ENCODE peak calls at places on chromosomes 4 and X, in eight cellular contexts. B, H, W, T, U, J, M and P are unnamed samples.

GRCh38 chr4:136357556-136357955 is 1174.7 kb downstream of the PCDH18 start:
- DNase-seq in M (no peak), J (no peak), H (no peak), U (no peak), W (no peak), B (no peak), T (no peak), P (no peak)

GRCh38 chr4:150769235-150769634 is 187.3 kb downstream of the MAB21L2 start:
- DNase-seq in T (no peak), U (peak; percentile 32), J (peak; percentile 65), M (peak; percentile 71), B (no peak), W (peak; percentile 77), H (no peak), P (no peak)

GRCh38 chr4:7733201-7733600 is 206.5 kb downstream of the AFAP1 start:
- DNase-seq in H (no peak), U (no peak), T (no peak), B (no peak), J (no peak), W (no peak), M (no peak), P (no peak)

GRCh38 chr4:21964762-21965319 is 16.3 kb upstream of the KCNIP4 start:
- DNase-seq in M (no peak), B (no peak), U (no peak), H (no peak), W (no peak), J (no peak), T (no peak), P (no peak)

GRCh38 chrX:108732630-108733321 is 3.6 kb downstream of the IRS4 start:
- DNase-seq in M (no peak), T (no peak), J (no peak), B (no peak), H (no peak), W (no peak), U (no peak), P (no peak)

GRCh38 chr4:88411491-88412101 is 32.9 kb downstream of the HERC6 start:
- DNase-seq in H (no peak), J (no peak), W (no peak), T (no peak), M (no peak), B (no peak), U (no peak), P (no peak)

GRCh38 chr4:105765690-105766407 is 57.3 kb downstream of the GSTCD start:
- DNase-seq in U (no peak), H (no peak), M (peak; percentile 85), J (peak; percentile 90), W (peak; percentile 83), B (no peak), T (no peak), P (no peak)

GRCh38 chr4:8240211-8241041 is 29.1 kb upstream of the HTRA3 start:
- DNase-seq in U (no peak), B (no peak), T (no peak), W (no peak), H (no peak), J (no peak), M (no peak), P (no peak)

DNA sequence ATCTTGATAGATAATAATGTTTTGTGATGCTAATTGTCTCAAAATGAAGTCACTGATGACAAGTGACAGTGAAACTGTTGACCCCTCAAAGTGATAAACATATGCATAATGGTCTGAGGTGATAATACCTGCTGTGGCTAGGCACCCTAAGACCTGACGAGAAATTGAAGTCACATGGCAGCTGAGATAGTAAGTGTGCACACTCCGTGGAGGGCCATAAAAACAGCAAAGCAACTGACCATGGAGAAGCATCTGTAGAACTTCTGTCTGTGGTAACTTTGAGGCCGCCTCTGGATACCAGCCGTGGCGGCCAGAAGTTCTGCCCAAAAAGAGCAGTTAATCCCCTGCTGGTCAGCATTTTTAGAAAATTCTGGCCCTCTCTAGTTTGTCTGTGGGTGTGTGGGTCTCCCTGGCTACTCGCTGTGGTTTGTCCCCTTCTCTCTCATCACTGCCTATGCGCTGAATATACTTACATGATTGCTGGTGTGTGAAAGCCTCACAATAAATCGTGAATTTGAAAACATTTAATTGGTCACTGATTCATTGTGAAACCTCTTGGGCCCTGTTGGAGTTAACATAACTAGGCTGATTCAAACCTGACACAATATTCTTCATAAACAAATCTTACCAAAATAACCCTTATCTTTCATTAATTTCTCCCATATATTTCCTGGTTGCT is 50.6 kb downstream of the CCDC149 start:
- DNase-seq in M (no peak), T (no peak), W (no peak), H (no peak), B (no peak), U (no peak), J (no peak), P (no peak)
- H3K9me3 ChIP-seq in M (no peaks in the 10 kb centered on the region), T (peaks cover 3% of the 10 kb centered on the region), W (no peaks in the 10 kb centered on the region), H (no peaks in the 10 kb centered on the region), B (peaks cover 29% of the 10 kb centered on the region), U (no peaks in the 10 kb centered on the region), J (no peaks in the 10 kb centered on the region), P (peaks cover 20% of the 10 kb centered on the region)

DNA sequence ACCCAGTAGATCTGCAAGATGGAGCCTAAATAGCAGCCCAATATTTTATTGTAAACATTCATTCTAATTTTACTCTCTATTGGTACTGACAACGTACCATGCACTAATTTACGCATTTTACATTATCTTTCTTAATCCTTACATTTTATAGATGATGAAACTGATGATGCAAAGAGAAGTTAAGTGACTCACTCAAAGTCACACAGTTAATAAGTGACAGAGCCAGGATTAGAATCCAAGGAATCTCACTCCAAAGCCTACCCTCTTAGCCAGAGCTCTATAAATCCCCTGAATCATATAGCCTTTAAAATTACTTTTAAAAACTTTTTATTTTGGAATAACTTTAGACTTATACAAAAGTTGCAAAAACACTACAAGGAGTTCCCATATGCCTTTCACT is 37.6 kb downstream of the PHKA1 start:
- DNase-seq in M (peak; percentile 63), T (no peak), W (peak; percentile 5), J (no peak), B (no peak), H (no peak), U (no peak), P (no peak)
- H3K27ac ChIP-seq in M (peak overlapping the region; percentile 57), T (no peak overlapping the region), W (no peak overlapping the region), J (no peak overlapping the region), B (no peak overlapping the region), H (no peak overlapping the region), U (no peak overlapping the region), P (no peak overlapping the region)

DNA sequence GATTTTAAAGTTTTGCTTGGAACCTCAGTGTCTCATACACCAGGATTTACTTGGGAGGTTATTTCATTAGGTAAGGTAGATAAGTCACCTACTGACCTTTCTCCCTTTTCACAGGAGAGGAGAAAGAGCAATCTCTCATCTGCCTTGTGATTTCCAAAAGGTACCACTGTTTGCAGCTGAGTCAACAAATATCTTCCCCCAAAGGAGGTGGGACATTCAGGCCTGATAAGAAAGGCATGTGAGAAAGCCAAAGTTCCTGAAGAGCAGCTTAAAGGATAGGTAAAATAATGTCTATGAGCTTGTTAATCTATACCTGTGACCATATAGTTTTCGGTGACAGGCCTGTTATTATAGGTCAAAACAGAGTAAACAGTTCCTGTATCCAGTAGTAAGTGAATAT is 45.0 kb downstream of the FAM47B start:
- DNase-seq in M (no peak), W (no peak), B (no peak), H (no peak), U (no peak), J (no peak), T (no peak), P (no peak)
- H3K4me3 ChIP-seq in M (no peak overlapping the region), W (no peak overlapping the region), B (no peak overlapping the region), H (no peak overlapping the region), U (no peak overlapping the region), J (no peak overlapping the region), T (no peak overlapping the region), P (no peak overlapping the region)

DNA sequence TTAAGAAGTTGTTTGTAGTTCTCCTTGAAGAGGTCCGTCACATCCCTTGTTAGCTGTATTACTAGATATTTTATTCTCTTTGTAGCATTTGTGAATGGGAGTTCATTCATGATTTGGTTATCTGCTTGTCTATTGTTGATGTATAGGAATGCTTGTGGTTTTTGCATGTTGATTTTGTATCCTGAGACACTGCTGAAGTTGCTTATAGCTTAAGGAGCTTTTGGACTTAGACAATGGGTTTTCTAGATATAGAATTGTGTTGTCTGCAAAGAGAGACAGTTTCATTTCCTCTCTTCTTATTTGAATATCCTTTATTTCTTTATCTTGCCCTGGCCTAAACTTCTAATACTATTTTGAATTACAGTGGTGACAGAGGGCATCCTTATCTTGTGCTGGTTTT is 52.1 kb upstream of the GRID2 start:
- DNase-seq in T (no peak), W (no peak), B (no peak), M (no peak), H (no peak), U (no peak), J (no peak), P (no peak)
- H3K9me3 ChIP-seq in T (peaks cover 7% of the 10 kb centered on the region), W (no peaks in the 10 kb centered on the region), B (peaks cover 46% of the 10 kb centered on the region), M (no peaks in the 10 kb centered on the region), H (peaks cover 5% of the 10 kb centered on the region), U (no peaks in the 10 kb centered on the region), J (no peaks in the 10 kb centered on the region), P (peaks cover 17% of the 10 kb centered on the region)

GRCh38 chr4:82748176-82748575 is 50.4 kb downstream of the SCD5 start:
- DNase-seq in J (no peak), M (no peak), H (no peak), B (no peak), W (no peak), T (no peak), U (no peak), P (no peak)
- H3K27ac ChIP-seq in J (no peak overlapping the region), M (no peak overlapping the region), H (no peak overlapping the region), B (no peak overlapping the region), W (no peak overlapping the region), T (no peak overlapping the region), U (peak overlapping the region; percentile 82), P (no peak overlapping the region)

DNA sequence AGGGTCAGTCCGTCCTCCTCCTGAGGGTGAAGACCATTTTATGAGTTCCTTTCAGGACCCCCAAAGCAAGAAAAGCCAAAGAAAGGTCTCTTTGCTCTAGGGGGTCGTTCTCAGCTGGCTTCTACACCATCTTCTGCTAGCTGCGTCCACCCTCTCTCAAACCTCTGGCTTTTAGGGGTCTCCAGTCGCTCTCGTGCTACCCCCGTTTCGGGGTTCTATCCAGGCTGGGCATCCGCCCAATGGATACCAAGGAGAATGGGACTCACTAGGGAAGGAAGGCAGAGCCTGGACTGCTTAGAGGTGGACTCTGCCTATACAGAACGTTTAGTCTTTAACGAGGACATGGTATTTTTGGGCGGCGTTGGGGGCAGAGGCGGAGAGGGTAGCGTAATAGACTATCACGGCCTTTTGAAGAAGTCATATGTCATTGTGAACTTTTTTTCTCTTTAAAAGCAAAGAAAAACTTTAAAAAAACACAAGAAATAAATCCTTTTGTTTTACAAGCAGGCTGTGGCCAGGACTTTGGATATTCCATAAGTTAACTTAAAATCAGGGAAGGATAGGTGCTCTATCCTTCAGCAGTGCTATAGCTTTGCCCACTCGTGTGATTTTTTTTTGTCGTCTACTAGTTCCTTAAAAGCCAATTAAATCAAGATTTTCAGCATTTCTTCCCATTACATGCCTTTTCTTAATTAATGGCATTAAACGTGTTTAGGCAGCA is 7.1 kb upstream of the PITX2 start:
- DNase-seq in M (no peak), H (no peak), U (no peak), J (no peak), W (no peak), T (no peak), B (no peak), P (no peak)
- H3K4me3 ChIP-seq in M (no peak overlapping the region), H (no peak overlapping the region), U (no peak overlapping the region), J (no peak overlapping the region), W (no peak overlapping the region), T (no peak overlapping the region), B (no peak overlapping the region), P (no peak overlapping the region)

GRCh38 chrX:155900765-155901164 is 19.6 kb downstream of the VAMP7 start:
- DNase-seq in B (no peak), T (no peak), J (no peak), H (no peak), M (no peak), U (no peak), W (no peak), P (no peak)
- H3K9me3 ChIP-seq in B (peaks cover 11% of the 10 kb centered on the region), T (no peaks in the 10 kb centered on the region), J (no peaks in the 10 kb centered on the region), H (no peaks in the 10 kb centered on the region), M (no peaks in the 10 kb centered on the region), U (no peaks in the 10 kb centered on the region), W (no peaks in the 10 kb centered on the region), P (peaks cover 5% of the 10 kb centered on the region)